ENCODE peak calls at places on chromosomes 16 and 17, in four cellular contexts. Q, Y, X and H are unnamed samples.

GRCh38 chr17:82304826-82305726 is 12.3 kb downstream of the CD7 start:
- DNase-seq in X (no peak), Y (no peak), Q (no peak), H (no peak)

GRCh38 chr16:70470927-70471341 is 16.5 kb downstream of the FCSK start:
- DNase-seq in Y (no peak), X (peak), Q (peak), H (peak)

GRCh38 chr16:66927918-66928649 is 2.7 kb upstream of the RRAD start:
- DNase-seq in Q (no peak), X (no peak), Y (no peak), H (no peak)

GRCh38 chr17:58144801-58145200 is 3.4 kb upstream of the OR4D1 start:
- DNase-seq in Y (no peak), X (no peak), Q (no peak), H (no peak)

GRCh38 chr16:49055824-49056545 is 225.7 kb downstream of the CBLN1 start:
- DNase-seq in Q (no peak), X (no peak), Y (no peak), H (peak)

GRCh38 chr16:53901396-53901795 is 197.4 kb downstream of the FTO start:
- DNase-seq in Y (no peak), Q (no peak), X (no peak), H (no peak)

GRCh38 chr17:16129844-16130243 is 85.5 kb downstream of the NCOR1 start:
- DNase-seq in X (no peak), Q (no peak), Y (no peak), H (no peak)

GRCh38 chr16:87764600-87765472 is 950 bp downstream of the KLHDC4 start:
- DNase-seq in Q (peak), Y (no peak), X (peak), H (no peak)

GRCh38 chr17:57868007-57868774 is 18.3 kb upstream of the MRPS23 start:
- DNase-seq in Y (peak), X (peak), Q (peak), H (peak)

GRCh38 chr17:28745052-28745776 is 1.4 kb downstream of the TRAF4 start:
- DNase-seq in Y (no peak), X (no peak), Q (peak), H (peak)

GRCh38 chr17:44981221-44981968 is 13.3 kb upstream of the C1QL1 start:
- DNase-seq in Y (peak), Q (no peak), X (peak), H (no peak)

GRCh38 chr16:762595-763268 is 2.2 kb downstream of the MSLN start:
- DNase-seq in Q (no peak), Y (no peak), X (no peak), H (no peak)

GRCh38 chr16:87723224-87723619 is 42.6 kb downstream of the KLHDC4 start:
- DNase-seq in Y (peak), X (no peak), Q (no peak), H (no peak)

GRCh38 chr17:18059283-18059682 is 20.1 kb downstream of the GID4 start:
- DNase-seq in X (no peak), Q (no peak), Y (no peak), H (no peak)

GRCh38 chr17:1912146-1912545 is 82.3 kb downstream of the RPA1 start:
- DNase-seq in X (no peak), Q (no peak), Y (no peak), H (no peak)

GRCh38 chr17:30950669-30951399 is 20.0 kb upstream of the RNF135 start:
- DNase-seq in X (no peak), Q (no peak), Y (peak), H (no peak)

GRCh38 chr17:10193632-10194031 is 4.8 kb downstream of the GAS7 start:
- DNase-seq in X (no peak), Q (no peak), Y (no peak), H (no peak)

GRCh38 chr16:28826141-28826540 is 3.3 kb downstream of the ATXN2L start:
- DNase-seq in Q (no peak), X (no peak), Y (no peak), H (no peak)

GRCh38 chr16:53055603-53056527 is 1.1 kb downstream of the CHD9 start:
- DNase-seq in Q (no peak), Y (no peak), X (peak), H (peak)

GRCh38 chr17:57939797-57940196 is 15.4 kb downstream of the CUEDC1 start:
- DNase-seq in Q (no peak), Y (no peak), X (no peak), H (no peak)

GRCh38 chr17:28394717-28395116 is 11.3 kb downstream of the SLC46A1 start:
- DNase-seq in Y (no peak), X (no peak), Q (no peak), H (no peak)

GRCh38 chr17:39051001-39051605 is 83.9 kb upstream of the FBXO47 start:
- DNase-seq in Q (no peak), X (no peak), Y (no peak), H (no peak)

GRCh38 chr16:73997340-73997711 is 299.3 kb upstream of the PSMD7 start:
- DNase-seq in Y (no peak), X (no peak), Q (no peak), H (no peak)

GRCh38 chr16:73713817-73714495 is 582.7 kb upstream of the PSMD7 start:
- DNase-seq in X (peak), Q (peak), Y (no peak), H (peak)

GRCh38 chr17:28282596-28282995 is 36.4 kb upstream of the TMEM97 start:
- DNase-seq in Q (no peak), Y (peak), X (no peak), H (no peak)

GRCh38 chr17:62869885-62870580 is 61.9 kb upstream of the MARCHF10 start:
- DNase-seq in Y (peak), Q (peak), X (no peak), H (peak)

GRCh38 chr17:41966453-41967140 is at the start of gene CNP:
- DNase-seq in Q (peak), X (peak), Y (peak), H (peak)

GRCh38 chr16:82895843-82896242 is 269.1 kb downstream of the CDH13 start:
- DNase-seq in X (no peak), Y (no peak), Q (no peak), H (no peak)

GRCh38 chr17:72950236-72950931 is 142.1 kb downstream of the SLC39A11 start:
- DNase-seq in Y (no peak), Q (no peak), X (no peak), H (no peak)

GRCh38 chr16:54291981-54292487 is 5.4 kb upstream of the IRX3 start:
- DNase-seq in Y (no peak), X (no peak), Q (no peak), H (peak)

GRCh38 chr17:58335061-58335731 is 6.6 kb upstream of the TSPOAP1 start:
- DNase-seq in X (no peak), Y (no peak), Q (no peak), H (no peak)

GRCh38 chr16:30844671-30845449 is 49.0 kb downstream of the BCL7C start:
- DNase-seq in Q (peak), X (peak), Y (peak), H (peak)